ENCODE peak calls at places on chromosomes 1 and 21, in seven cellular contexts. Z is fibroblast of gingiva; Q is stimulated activated CD4-positive, alpha-beta T cell treated with anti-CD3 and anti-CD28 coated beads, TNF-alpha, amount 100 ng/mL, for 1 hour; D is LoVo; W is mucosa of descending colon; V is astrocyte of the spinal cord; R is Right ventricle myocardium inferior. O is an unnamed sample.

GRCh38 chr1:150009604-150010387 is 730 bp downstream of the OTUD7B start:
- DNase-seq in Z (peak; percentile 75), Q (peak; percentile 34), D (peak; percentile 41), W (peak; percentile 59), V (peak; percentile 85), R (no peak), O (peak; percentile 64)

GRCh38 chr1:96362623-96363022 is 359.0 kb upstream of the PTBP2 start:
- DNase-seq in Z (peak; percentile 94), Q (no peak), D (peak; percentile 87), W (no peak), V (peak; percentile 98), R (no peak), O (no peak)

GRCh38 chr1:93000291-93000690 is 39.0 kb upstream of the DIPK1A start:
- DNase-seq in Z (no peak), Q (no peak), D (no peak), W (no peak), V (no peak), R (no peak), O (no peak)

GRCh38 chr21:42232176-42232825 is 13.4 kb downstream of the ABCG1 start:
- DNase-seq in Z (no peak), Q (no peak), D (no peak), W (no peak), V (no peak), R (no peak), O (no peak)

GRCh38 chr1:98030483-98030882 is 109.6 kb upstream of the DPYD start:
- DNase-seq in Z (no peak), Q (no peak), D (no peak), W (no peak), V (peak; percentile 70), R (no peak), O (no peak)

GRCh38 chr1:199789141-199789540 is 238.4 kb upstream of the NR5A2 start:
- DNase-seq in Z (no peak), Q (no peak), D (no peak), W (no peak), V (no peak), R (no peak), O (no peak)

GRCh38 chr1:42456754-42457089 is 379 bp downstream of the PPCS start:
- DNase-seq in Z (peak; percentile 51), Q (no peak), D (peak; percentile 58), W (peak; percentile 69), V (no peak), R (no peak), O (peak; percentile 72)

GRCh38 chr1:201582261-201582951 is 43.5 kb downstream of the NAV1 start:
- DNase-seq in Z (peak; percentile 41), Q (no peak), D (no peak), W (peak; percentile 56), V (peak; percentile 46), R (no peak), O (peak; percentile 47)

GRCh38 chr1:225962440-225962975 is 21.5 kb upstream of the LEFTY2 start:
- DNase-seq in Z (no peak), Q (peak; percentile 52), D (no peak), W (peak; percentile 86), V (no peak), R (peak; percentile 80), O (peak; percentile 66)

GRCh38 chr1:176693697-176694329 is 230.8 kb downstream of the PAPPA2 start:
- DNase-seq in Z (no peak), Q (no peak), D (no peak), W (no peak), V (no peak), R (no peak), O (no peak)

GRCh38 chr1:84851839-84852238 is 41.2 kb downstream of the LPAR3 start:
- DNase-seq in Z (peak; percentile 84), Q (no peak), D (no peak), W (no peak), V (peak; percentile 75), R (no peak), O (no peak)

GRCh38 chr1:93666613-93667384 is 14.8 kb downstream of the BCAR3 start:
- DNase-seq in Z (no peak), Q (no peak), D (no peak), W (no peak), V (peak; percentile 67), R (no peak), O (no peak)

GRCh38 chr1:83632906-83633305 is 366.0 kb downstream of the TTLL7 start:
- DNase-seq in Z (no peak), Q (peak; percentile 0), D (no peak), W (no peak), V (no peak), R (no peak), O (no peak)

GRCh38 chr1:115829947-115830346 is 11.0 kb downstream of the NHLH2 start:
- DNase-seq in Z (no peak), Q (no peak), D (no peak), W (no peak), V (no peak), R (no peak), O (no peak)

GRCh38 chr21:44314561-44314960 is 14.7 kb downstream of the PFKL start:
- DNase-seq in Z (no peak), Q (no peak), D (no peak), W (no peak), V (no peak), R (no peak), O (no peak)

GRCh38 chr1:225691861-225692516 is 39.1 kb upstream of the ENAH start:
- DNase-seq in Z (peak; percentile 59), Q (no peak), D (no peak), W (no peak), V (peak; percentile 92), R (no peak), O (no peak)

GRCh38 chr21:25897383-25897782 is 162.6 kb downstream of the GABPA start:
- DNase-seq in Z (no peak), Q (no peak), D (no peak), W (no peak), V (no peak), R (no peak), O (no peak)

GRCh38 chr21:45551316-45551715 is 9.1 kb upstream of the SLC19A1 start:
- DNase-seq in Z (peak; percentile 44), Q (no peak), D (peak; percentile 19), W (no peak), V (peak; percentile 71), R (peak; percentile 56), O (no peak)

GRCh38 chr1:48396208-48396607 is 75.8 kb downstream of the SPATA6 start:
- DNase-seq in Z (no peak), Q (no peak), D (no peak), W (no peak), V (no peak), R (no peak), O (no peak)

GRCh38 chr1:37940299-37940947 is 6.4 kb downstream of the INPP5B start:
- DNase-seq in Z (no peak), Q (no peak), D (no peak), W (peak; percentile 59), V (no peak), R (no peak), O (peak; percentile 55)

GRCh38 chr1:34983700-34984355 is 1.3 kb downstream of the TMEM35B start:
- DNase-seq in Z (no peak), Q (no peak), D (no peak), W (peak; percentile 5), V (no peak), R (no peak), O (peak; percentile 42)

GRCh38 chr1:53547321-53547720 is 88.1 kb downstream of the DMRTB1 start:
- DNase-seq in Z (no peak), Q (no peak), D (no peak), W (no peak), V (no peak), R (peak; percentile 32), O (no peak)

GRCh38 chr1:42439940-42440339 is 15.9 kb downstream of the ZMYND12 start:
- DNase-seq in Z (peak; percentile 57), Q (no peak), D (peak; percentile 61), W (no peak), V (peak; percentile 66), R (no peak), O (no peak)

GRCh38 chr1:51417496-51418383 is 87.4 kb upstream of the TTC39A start:
- DNase-seq in Z (no peak), Q (no peak), D (no peak), W (no peak), V (peak; percentile 37), R (no peak), O (no peak)

GRCh38 chr1:240194120-240194519 is 102.4 kb downstream of the FMN2 start:
- DNase-seq in Z (peak; percentile 91), Q (no peak), D (no peak), W (peak; percentile 7), V (peak; percentile 85), R (no peak), O (no peak)

GRCh38 chr1:9305216-9305615 is 12.5 kb downstream of the SPSB1 start:
- DNase-seq in Z (no peak), Q (no peak), D (no peak), W (no peak), V (no peak), R (no peak), O (peak; percentile 48)

GRCh38 chr21:36465481-36465880 is 14.4 kb downstream of the CLDN14 start:
- DNase-seq in Z (no peak), Q (no peak), D (no peak), W (no peak), V (no peak), R (no peak), O (no peak)

GRCh38 chr1:155099331-155099730 is 20.7 kb downstream of the EFNA3 start:
- DNase-seq in Z (no peak), Q (no peak), D (no peak), W (no peak), V (no peak), R (no peak), O (no peak)

O was measured in body of pancreas.